ENCODE peak calls at places on chromosome X, in eight cellular contexts. N is stimulated activated CD4-positive, alpha-beta T cell treated with anti-CD3 and anti-CD28 coated beads, Interleukin-2, amount 100 ng/mL, for 24 hours; Q is mammary epithelial cell; G is nucleus accumbens; H is SW480; R is NCI-H446 treated with DMSO at 0.1 percent for 48 hours; I is cardiac muscle cell; S is osteocyte. E is an unnamed sample.

GRCh38 chrX:633655-634305 is 3.2 kb downstream of the SHOX start:
- DNase-seq in G (no peak), N (no peak), H (no peak), S (peak; percentile 78), Q (no peak), R (no peak), I (no peak), E (no peak)

GRCh38 chrX:149512225-149512885 is 7.2 kb upstream of the IDS start:
- DNase-seq in Q (peak; percentile 35), H (peak; percentile 49), R (no peak), G (no peak), S (no peak), N (peak; percentile 48), I (peak; percentile 61), E (peak; percentile 60)

GRCh38 chrX:39508300-39508692 is 589.5 kb downstream of the BCOR start:
- DNase-seq in G (no peak), H (no peak), Q (no peak), N (no peak), S (no peak), I (no peak), R (no peak), E (no peak)

GRCh38 chrX:1564750-1565683 is 26.4 kb upstream of the AKAP17A start:
- DNase-seq in N (no peak), R (no peak), Q (no peak), G (no peak), I (no peak), H (no peak), S (peak; percentile 38), E (no peak)

GRCh38 chrX:135170468-135170867 is 730 bp downstream of the CT55 start:
- DNase-seq in H (no peak), N (no peak), S (no peak), Q (no peak), I (no peak), R (no peak), G (no peak), E (no peak)

GRCh38 chrX:44244008-44244407 is 99.5 kb downstream of the EFHC2 start:
- DNase-seq in H (peak; percentile 17), I (peak; percentile 49), G (no peak), Q (peak; percentile 26), R (peak; percentile 72), N (no peak), S (no peak), E (peak; percentile 44)

GRCh38 chrX:42678133-42678532 is 99.8 kb downstream of the PPP1R2C start:
- DNase-seq in Q (peak; percentile 9), H (peak; percentile 30), I (peak; percentile 84), S (no peak), R (peak; percentile 29), G (no peak), N (no peak), E (no peak)

GRCh38 chrX:67607436-67607835 is 63.6 kb downstream of the AR start:
- DNase-seq in G (no peak), I (no peak), R (no peak), N (no peak), S (no peak), Q (no peak), H (no peak), E (no peak)

GRCh38 chrX:20513185-20513584 is 246.5 kb upstream of the RPS6KA3 start:
- DNase-seq in G (no peak), S (no peak), Q (no peak), I (no peak), N (no peak), H (no peak), R (no peak), E (no peak)

GRCh38 chrX:37958493-37959211 is 47.7 kb upstream of the SYTL5 start:
- DNase-seq in I (peak; percentile 17), S (peak; percentile 85), N (no peak), G (no peak), R (no peak), H (peak; percentile 63), Q (no peak), E (no peak)

GRCh38 chrX:57286507-57287251 is at the start of gene FAAH2:
- DNase-seq in S (no peak), Q (peak; percentile 86), G (no peak), R (no peak), I (no peak), N (peak; percentile 48), H (peak; percentile 95), E (no peak)

GRCh38 chrX:103585421-103586313 is at the start of gene TCEAL4:
- DNase-seq in S (no peak), I (peak; percentile 63), Q (peak; percentile 13), R (peak; percentile 15), N (peak; percentile 59), H (peak; percentile 53), G (peak; percentile 60), E (peak; percentile 63)

GRCh38 chrX:44314855-44315254 is 28.6 kb downstream of the EFHC2 start:
- DNase-seq in Q (no peak), R (no peak), G (no peak), S (no peak), N (no peak), I (no peak), H (no peak), E (no peak)

GRCh38 chrX:44012484-44013096 is 39.4 kb upstream of the NDP start:
- DNase-seq in H (peak; percentile 89), N (peak; percentile 57), S (no peak), Q (peak; percentile 93), G (peak; percentile 48), I (peak; percentile 50), R (no peak), E (no peak)

GRCh38 chrX:152814048-152814447 is 16.5 kb downstream of the CETN2 start:
- DNase-seq in R (no peak), Q (no peak), H (no peak), G (no peak), S (no peak), N (no peak), I (no peak), E (no peak)

GRCh38 chrX:69038188-69038587 is 127.1 kb downstream of the PJA1 start:
- DNase-seq in R (no peak), S (peak; percentile 44), G (no peak), I (no peak), H (no peak), N (no peak), Q (no peak), E (no peak)

GRCh38 chrX:103464071-103464773 is 55.1 kb downstream of the RAB40A start:
- DNase-seq in I (peak; percentile 59), R (no peak), S (no peak), N (peak; percentile 24), H (peak; percentile 28), G (no peak), Q (peak; percentile 36), E (peak; percentile 33)

GRCh38 chrX:46750829-46751228 is 8.1 kb downstream of the SLC9A7 start:
- DNase-seq in N (no peak), G (no peak), H (no peak), Q (no peak), I (no peak), S (no peak), R (no peak), E (no peak)

GRCh38 chrX:44816369-44816768 is 27.5 kb upstream of the DUSP21 start:
- DNase-seq in N (no peak), H (no peak), S (no peak), Q (no peak), R (no peak), I (no peak), G (no peak), E (no peak)

GRCh38 chrX:97847885-97848679 is 964.4 kb downstream of the RPA4 start:
- DNase-seq in Q (no peak), S (no peak), N (no peak), G (no peak), I (no peak), H (no peak), R (no peak), E (no peak)

GRCh38 chrX:9197231-9197630 is 163.3 kb upstream of the FAM9B start:
- DNase-seq in N (no peak), Q (no peak), H (no peak), R (no peak), S (no peak), G (no peak), I (peak; percentile 9), E (no peak)

GRCh38 chrX:150508461-150509367 is 59.7 kb upstream of the MTM1 start:
- DNase-seq in G (peak; percentile 53), Q (no peak), H (no peak), S (no peak), I (peak; percentile 67), N (no peak), R (peak; percentile 76), E (peak; percentile 74)

GRCh38 chrX:50747471-50747900 is 66.5 kb downstream of the SHROOM4 start:
- DNase-seq in N (peak; percentile 3), I (peak; percentile 36), R (no peak), Q (peak; percentile 8), H (peak; percentile 26), S (no peak), G (no peak), E (peak; percentile 47)

GRCh38 chrX:154021131-154021611 is 1.5 kb upstream of the IRAK1 start:
- DNase-seq in N (peak; percentile 41), Q (no peak), H (no peak), S (no peak), I (peak; percentile 64), R (no peak), G (no peak), E (no peak)

GRCh38 chrX:17024896-17025295 is 78.4 kb downstream of the REPS2 start:
- DNase-seq in Q (no peak), G (no peak), R (no peak), N (no peak), S (no peak), H (peak; percentile 8), I (peak; percentile 27), E (no peak)